ENCODE peak calls at places on chromosomes 1 and 21, in five cellular contexts. Q is kidney epithelial cell; D is effector CD4-positive, alpha-beta T cell; F is H7; N is hippocampal formation. X is an unnamed sample.

GRCh38 chr1:212238552-212238951 is 46.7 kb upstream of the PPP2R5A start:
- DNase-seq in N (no peak), D (no peak), Q (no peak), F (no peak), X (no peak)

GRCh38 chr1:57124768-57125446 is 159.1 kb upstream of the C8B start:
- DNase-seq in N (no peak), D (no peak), F (peak; percentile 1), Q (no peak), X (no peak)

GRCh38 chr1:39943471-39944290 is 11.3 kb upstream of the MFSD2A start:
- DNase-seq in D (no peak), F (no peak), Q (no peak), N (no peak), X (no peak)

GRCh38 chr1:16162163-16162822 is 6.4 kb upstream of the EPHA2 start:
- DNase-seq in Q (no peak), F (peak; percentile 96), N (no peak), D (peak; percentile 47), X (no peak)

GRCh38 chr1:203342192-203342940 is 8.6 kb downstream of the FMOD start:
- DNase-seq in Q (no peak), D (peak; percentile 25), N (no peak), F (peak; percentile 92), X (peak; percentile 81)

GRCh38 chr21:17231124-17231523 is 281.7 kb upstream of the CXADR start:
- DNase-seq in N (no peak), D (no peak), Q (no peak), F (no peak), X (no peak)

GRCh38 chr1:39852876-39853275 is 30.4 kb downstream of the TRIT1 start:
- DNase-seq in N (no peak), Q (no peak), F (no peak), D (no peak), X (no peak)

GRCh38 chr1:232142403-232143314 is 487.3 kb downstream of the SIPA1L2 start:
- DNase-seq in D (no peak), F (no peak), Q (no peak), N (peak; percentile 10), X (no peak)

GRCh38 chr1:165632491-165632890 is 1.5 kb downstream of the MGST3 start:
- DNase-seq in D (no peak), Q (no peak), F (no peak), N (no peak), X (no peak)

GRCh38 chr1:230123280-230124186 is 56.5 kb downstream of the GALNT2 start:
- DNase-seq in Q (no peak), N (no peak), D (no peak), F (no peak), X (no peak)

GRCh38 chr1:233244183-233244582 is 51.3 kb downstream of the PCNX2 start:
- DNase-seq in F (no peak), D (no peak), Q (no peak), N (no peak), X (no peak)

GRCh38 chr1:77888429-77889239 is at the start of gene NEXN:
- DNase-seq in N (no peak), Q (no peak), D (peak; percentile 2), F (peak; percentile 86), X (no peak)

GRCh38 chr21:16055012-16055411 is 325.2 kb downstream of the USP25 start:
- DNase-seq in F (no peak), D (no peak), N (no peak), Q (no peak), X (no peak)

GRCh38 chr21:16519656-16520055 is 789.9 kb downstream of the USP25 start:
- DNase-seq in Q (no peak), D (no peak), F (no peak), N (no peak), X (no peak)

GRCh38 chr21:36166705-36167104 is 10.1 kb downstream of the DOP1B start:
- DNase-seq in N (no peak), F (no peak), Q (no peak), D (no peak), X (no peak)

GRCh38 chr1:151537112-151537511 is 3.0 kb upstream of the TUFT1 start:
- DNase-seq in F (no peak), N (no peak), D (no peak), Q (no peak), X (no peak)

GRCh38 chr1:40014812-40015594 is 25.5 kb upstream of the CAP1 start:
- DNase-seq in F (peak; percentile 25), N (no peak), D (no peak), Q (peak; percentile 63), X (no peak)